ENCODE peak calls at places on chromosomes 16 and 17, in ten cellular contexts. N is HCEC 1CT; M is effector CD4-positive, alpha-beta T cell; W is ACHN; Y is GM23248; B is fibroblast of lung; O is neural progenitor cell; R is foreskin fibroblast; L is fibroblast of mammary gland; K is NCI-H146. T is an unnamed sample.

GRCh38 chr16:2829501-2830354 is at the start of gene ZG16B:
- DNase-seq in N (no peak), M (no peak), W (no peak), Y (no peak), B (no peak), O (no peak), R (no peak), L (no peak), K (no peak), T (no peak)

GRCh38 chr17:81641825-81642489 is 5.0 kb downstream of the TSPAN10 start:
- DNase-seq in N (peak; percentile 85), M (no peak), W (peak; percentile 63), Y (peak; percentile 93), B (peak; percentile 39), O (no peak), R (peak; percentile 62), L (peak; percentile 71), K (no peak), T (no peak)

GRCh38 chr16:57446530-57447141 is 549 bp downstream of the CIAPIN1 start:
- DNase-seq in N (peak; percentile 11), M (no peak), W (peak; percentile 26), Y (peak; percentile 67), B (peak; percentile 20), O (no peak), R (no peak), L (peak; percentile 26), K (peak; percentile 51), T (peak; percentile 13)

GRCh38 chr17:41600318-41600717 is 12.2 kb downstream of the KRT16 start:
- DNase-seq in N (no peak), M (no peak), W (no peak), Y (no peak), B (no peak), O (no peak), R (no peak), L (no peak), K (no peak), T (no peak)

GRCh38 chr16:1640261-1640956 is 28.2 kb downstream of the CRAMP1 start:
- DNase-seq in N (no peak), M (no peak), W (no peak), Y (no peak), B (no peak), O (no peak), R (no peak), L (no peak), K (no peak), T (no peak)

GRCh38 chr16:1108299-1109252 is 12.5 kb upstream of the C1QTNF8 start:
- DNase-seq in N (no peak), M (no peak), W (peak; percentile 61), Y (peak; percentile 59), B (peak; percentile 29), O (no peak), R (no peak), L (peak; percentile 10), K (peak; percentile 19), T (no peak)

GRCh38 chr17:35051183-35051578 is 12.3 kb downstream of the RFFL start:
- DNase-seq in N (no peak), M (peak; percentile 47), W (peak; percentile 24), Y (no peak), B (no peak), O (no peak), R (no peak), L (peak; percentile 7), K (no peak), T (no peak)

GRCh38 chr16:28092721-28093382 is 29.3 kb upstream of the GSG1L start:
- DNase-seq in N (no peak), M (no peak), W (no peak), Y (no peak), B (no peak), O (no peak), R (no peak), L (no peak), K (peak; percentile 11), T (no peak)

GRCh38 chr16:58020628-58021521 is 4.7 kb upstream of the MMP15 start:
- DNase-seq in N (peak; percentile 30), M (peak; percentile 52), W (peak; percentile 59), Y (peak; percentile 58), B (peak; percentile 62), O (peak; percentile 69), R (peak; percentile 40), L (peak; percentile 46), K (peak; percentile 4), T (no peak)

GRCh38 chr17:61387511-61388305 is 11.9 kb upstream of the TBX2 start:
- DNase-seq in N (no peak), M (no peak), W (no peak), Y (no peak), B (no peak), O (no peak), R (no peak), L (no peak), K (no peak), T (no peak)

GRCh38 chr16:89115216-89115949 is 21.7 kb downstream of the ACSF3 start:
- DNase-seq in N (no peak), M (peak; percentile 89), W (no peak), Y (no peak), B (no peak), O (no peak), R (no peak), L (peak; percentile 80), K (no peak), T (no peak)

GRCh38 chr17:31525801-31526549 is 134.5 kb downstream of the RAB11FIP4 start:
- DNase-seq in N (peak; percentile 13), M (no peak), W (peak; percentile 53), Y (peak; percentile 39), B (no peak), O (peak; percentile 39), R (no peak), L (no peak), K (no peak), T (no peak)

GRCh38 chr17:7558544-7559306 is at the start of gene TNFSF13:
- DNase-seq in N (no peak), M (no peak), W (no peak), Y (no peak), B (no peak), O (no peak), R (no peak), L (no peak), K (no peak), T (no peak)

GRCh38 chr16:69204106-69204655 is 17.2 kb downstream of the SNTB2 start:
- DNase-seq in N (peak; percentile 13), M (no peak), W (no peak), Y (no peak), B (no peak), O (no peak), R (no peak), L (no peak), K (no peak), T (no peak)

GRCh38 chr17:39229274-39229913 is 3.6 kb upstream of the STAC2 start:
- DNase-seq in N (peak; percentile 70), M (no peak), W (peak; percentile 25), Y (peak; percentile 93), B (no peak), O (no peak), R (no peak), L (peak; percentile 79), K (no peak), T (no peak)

GRCh38 chr17:18139949-18140348 is 31.4 kb downstream of the MYO15A start:
- DNase-seq in N (peak; percentile 32), M (no peak), W (peak; percentile 11), Y (peak; percentile 56), B (peak; percentile 20), O (peak; percentile 32), R (peak; percentile 35), L (peak; percentile 42), K (no peak), T (peak; percentile 13)

GRCh38 chr17:732788-733720 is 658 bp downstream of the TLCD3A start:
- DNase-seq in N (peak; percentile 49), M (no peak), W (peak; percentile 55), Y (peak; percentile 77), B (peak; percentile 38), O (peak; percentile 68), R (peak; percentile 40), L (peak; percentile 44), K (peak; percentile 56), T (no peak)

GRCh38 chr17:7309628-7310027 is 2.2 kb downstream of the EIF5A start:
- DNase-seq in N (no peak), M (no peak), W (no peak), Y (no peak), B (no peak), O (no peak), R (no peak), L (no peak), K (no peak), T (no peak)

GRCh38 chr16:54362801-54363200 is 76.2 kb upstream of the IRX3 start:
- DNase-seq in N (no peak), M (no peak), W (no peak), Y (no peak), B (no peak), O (no peak), R (no peak), L (no peak), K (no peak), T (no peak)

T was measured in fibroblast of the conjunctiva.